ENCODE peak calls at places on chromosomes 4 and X, in six cellular contexts. One of them, this sample, is unnamed.

GRCh38 chrX:138756234-138756633 is 44.7 kb upstream of the FGF13 start:
- DNase-seq in uterus: no peak
- DNase-seq in CD8-positive, alpha-beta memory T cell: no peak
- DNase-seq in AG10803: peak
- DNase-seq in stimulated activated CD4-positive, alpha-beta T cell treated with anti-CD3 and anti-CD28 coated beads, Interleukin-12 subunit alpha, Interleukin-12 subunit beta, amount 100 ng/mL, for 24 hours: no peak
- DNase-seq in NAMALWA: no peak
- DNase-seq in this sample: peak

GRCh38 chr4:113633467-113633866 is 128.1 kb downstream of the CAMK2D start:
- DNase-seq in uterus: no peak
- DNase-seq in AG10803: no peak
- DNase-seq in stimulated activated CD4-positive, alpha-beta T cell treated with anti-CD3 and anti-CD28 coated beads, Interleukin-12 subunit alpha, Interleukin-12 subunit beta, amount 100 ng/mL, for 24 hours: no peak
- DNase-seq in CD8-positive, alpha-beta memory T cell: no peak
- DNase-seq in NAMALWA: no peak
- DNase-seq in this sample: no peak

GRCh38 chr4:3114377-3114776 is 39.9 kb downstream of the HTT start:
- DNase-seq in uterus: no peak
- DNase-seq in NAMALWA: no peak
- DNase-seq in CD8-positive, alpha-beta memory T cell: no peak
- DNase-seq in stimulated activated CD4-positive, alpha-beta T cell treated with anti-CD3 and anti-CD28 coated beads, Interleukin-12 subunit alpha, Interleukin-12 subunit beta, amount 100 ng/mL, for 24 hours: no peak
- DNase-seq in AG10803: peak
- DNase-seq in this sample: no peak

GRCh38 chr4:2862528-2862927 is 18.9 kb downstream of the ADD1 start:
- DNase-seq in CD8-positive, alpha-beta memory T cell: no peak
- DNase-seq in stimulated activated CD4-positive, alpha-beta T cell treated with anti-CD3 and anti-CD28 coated beads, Interleukin-12 subunit alpha, Interleukin-12 subunit beta, amount 100 ng/mL, for 24 hours: no peak
- DNase-seq in AG10803: peak
- DNase-seq in NAMALWA: no peak
- DNase-seq in uterus: no peak
- DNase-seq in this sample: peak

GRCh38 chrX:107678957-107679740 is 50.8 kb downstream of the PRPS1 start:
- DNase-seq in stimulated activated CD4-positive, alpha-beta T cell treated with anti-CD3 and anti-CD28 coated beads, Interleukin-12 subunit alpha, Interleukin-12 subunit beta, amount 100 ng/mL, for 24 hours: peak
- DNase-seq in AG10803: peak
- DNase-seq in uterus: peak
- DNase-seq in CD8-positive, alpha-beta memory T cell: peak
- DNase-seq in NAMALWA: peak
- DNase-seq in this sample: peak

GRCh38 chrX:323721-324628 is 5.4 kb upstream of the GTPBP6 start:
- DNase-seq in stimulated activated CD4-positive, alpha-beta T cell treated with anti-CD3 and anti-CD28 coated beads, Interleukin-12 subunit alpha, Interleukin-12 subunit beta, amount 100 ng/mL, for 24 hours: no peak
- DNase-seq in AG10803: peak
- DNase-seq in NAMALWA: peak
- DNase-seq in uterus: peak
- DNase-seq in CD8-positive, alpha-beta memory T cell: no peak
- DNase-seq in this sample: peak

GRCh38 chr4:73593631-73594241 is 26.5 kb downstream of the RASSF6 start:
- DNase-seq in uterus: no peak
- DNase-seq in stimulated activated CD4-positive, alpha-beta T cell treated with anti-CD3 and anti-CD28 coated beads, Interleukin-12 subunit alpha, Interleukin-12 subunit beta, amount 100 ng/mL, for 24 hours: no peak
- DNase-seq in NAMALWA: peak
- DNase-seq in AG10803: peak
- DNase-seq in CD8-positive, alpha-beta memory T cell: no peak
- DNase-seq in this sample: no peak

GRCh38 chr4:76250962-76251361 is 559 bp upstream of the FAM47E start:
- DNase-seq in uterus: no peak
- DNase-seq in AG10803: no peak
- DNase-seq in NAMALWA: no peak
- DNase-seq in CD8-positive, alpha-beta memory T cell: no peak
- DNase-seq in stimulated activated CD4-positive, alpha-beta T cell treated with anti-CD3 and anti-CD28 coated beads, Interleukin-12 subunit alpha, Interleukin-12 subunit beta, amount 100 ng/mL, for 24 hours: no peak
- DNase-seq in this sample: no peak

GRCh38 chrX:66728818-66729271 is 90.0 kb upstream of the EDA2R start:
- DNase-seq in uterus: peak
- DNase-seq in stimulated activated CD4-positive, alpha-beta T cell treated with anti-CD3 and anti-CD28 coated beads, Interleukin-12 subunit alpha, Interleukin-12 subunit beta, amount 100 ng/mL, for 24 hours: peak
- DNase-seq in AG10803: peak
- DNase-seq in NAMALWA: peak
- DNase-seq in CD8-positive, alpha-beta memory T cell: peak
- DNase-seq in this sample: peak

GRCh38 chrX:20101927-20102581 is 14.7 kb downstream of the MAP7D2 start:
- DNase-seq in NAMALWA: no peak
- DNase-seq in uterus: no peak
- DNase-seq in AG10803: no peak
- DNase-seq in stimulated activated CD4-positive, alpha-beta T cell treated with anti-CD3 and anti-CD28 coated beads, Interleukin-12 subunit alpha, Interleukin-12 subunit beta, amount 100 ng/mL, for 24 hours: no peak
- DNase-seq in CD8-positive, alpha-beta memory T cell: no peak
- DNase-seq in this sample: no peak

GRCh38 chr4:57147335-57148060 is 37.3 kb upstream of the IGFBP7 start:
- DNase-seq in uterus: no peak
- DNase-seq in stimulated activated CD4-positive, alpha-beta T cell treated with anti-CD3 and anti-CD28 coated beads, Interleukin-12 subunit alpha, Interleukin-12 subunit beta, amount 100 ng/mL, for 24 hours: no peak
- DNase-seq in CD8-positive, alpha-beta memory T cell: no peak
- DNase-seq in NAMALWA: no peak
- DNase-seq in AG10803: peak
- DNase-seq in this sample: no peak

GRCh38 chrX:154437971-154438893 is 1.3 kb downstream of the GDI1 start:
- DNase-seq in uterus: no peak
- DNase-seq in stimulated activated CD4-positive, alpha-beta T cell treated with anti-CD3 and anti-CD28 coated beads, Interleukin-12 subunit alpha, Interleukin-12 subunit beta, amount 100 ng/mL, for 24 hours: no peak
- DNase-seq in AG10803: no peak
- DNase-seq in CD8-positive, alpha-beta memory T cell: no peak
- DNase-seq in NAMALWA: no peak
- DNase-seq in this sample: no peak

GRCh38 chr4:81021526-81021944 is 9.0 kb upstream of the BMP3 start:
- DNase-seq in AG10803: no peak
- DNase-seq in CD8-positive, alpha-beta memory T cell: no peak
- DNase-seq in uterus: no peak
- DNase-seq in NAMALWA: no peak
- DNase-seq in stimulated activated CD4-positive, alpha-beta T cell treated with anti-CD3 and anti-CD28 coated beads, Interleukin-12 subunit alpha, Interleukin-12 subunit beta, amount 100 ng/mL, for 24 hours: no peak
- DNase-seq in this sample: no peak

GRCh38 chr4:70703695-70704332 is 15.5 kb downstream of the UTP3 start:
- DNase-seq in uterus: peak
- DNase-seq in stimulated activated CD4-positive, alpha-beta T cell treated with anti-CD3 and anti-CD28 coated beads, Interleukin-12 subunit alpha, Interleukin-12 subunit beta, amount 100 ng/mL, for 24 hours: no peak
- DNase-seq in NAMALWA: peak
- DNase-seq in CD8-positive, alpha-beta memory T cell: no peak
- DNase-seq in AG10803: peak
- DNase-seq in this sample: peak

GRCh38 chrX:122835886-122836285 is 348.2 kb upstream of the GRIA3 start:
- DNase-seq in NAMALWA: no peak
- DNase-seq in CD8-positive, alpha-beta memory T cell: no peak
- DNase-seq in stimulated activated CD4-positive, alpha-beta T cell treated with anti-CD3 and anti-CD28 coated beads, Interleukin-12 subunit alpha, Interleukin-12 subunit beta, amount 100 ng/mL, for 24 hours: no peak
- DNase-seq in uterus: no peak
- DNase-seq in AG10803: no peak
- DNase-seq in this sample: no peak

GRCh38 chrX:128975716-128976115 is 547.6 kb downstream of the SMARCA1 start:
- DNase-seq in CD8-positive, alpha-beta memory T cell: no peak
- DNase-seq in stimulated activated CD4-positive, alpha-beta T cell treated with anti-CD3 and anti-CD28 coated beads, Interleukin-12 subunit alpha, Interleukin-12 subunit beta, amount 100 ng/mL, for 24 hours: peak
- DNase-seq in NAMALWA: peak
- DNase-seq in uterus: no peak
- DNase-seq in AG10803: no peak
- DNase-seq in this sample: peak

GRCh38 chr4:83074086-83074704 is 39.2 kb downstream of the COPS4 start:
- DNase-seq in AG10803: peak
- DNase-seq in stimulated activated CD4-positive, alpha-beta T cell treated with anti-CD3 and anti-CD28 coated beads, Interleukin-12 subunit alpha, Interleukin-12 subunit beta, amount 100 ng/mL, for 24 hours: peak
- DNase-seq in CD8-positive, alpha-beta memory T cell: peak
- DNase-seq in NAMALWA: peak
- DNase-seq in uterus: peak
- DNase-seq in this sample: peak

GRCh38 chr4:166293551-166293950 is 420.5 kb downstream of the TLL1 start:
- DNase-seq in stimulated activated CD4-positive, alpha-beta T cell treated with anti-CD3 and anti-CD28 coated beads, Interleukin-12 subunit alpha, Interleukin-12 subunit beta, amount 100 ng/mL, for 24 hours: no peak
- DNase-seq in uterus: no peak
- DNase-seq in NAMALWA: no peak
- DNase-seq in AG10803: no peak
- DNase-seq in CD8-positive, alpha-beta memory T cell: no peak
- DNase-seq in this sample: no peak

GRCh38 chr4:18318682-18319410 is 297.3 kb upstream of the LCORL start:
- DNase-seq in CD8-positive, alpha-beta memory T cell: no peak
- DNase-seq in stimulated activated CD4-positive, alpha-beta T cell treated with anti-CD3 and anti-CD28 coated beads, Interleukin-12 subunit alpha, Interleukin-12 subunit beta, amount 100 ng/mL, for 24 hours: no peak
- DNase-seq in NAMALWA: no peak
- DNase-seq in AG10803: no peak
- DNase-seq in uterus: peak
- DNase-seq in this sample: no peak

GRCh38 chr4:83248486-83248885 is 36.1 kb downstream of the COQ2 start:
- DNase-seq in uterus: no peak
- DNase-seq in NAMALWA: no peak
- DNase-seq in CD8-positive, alpha-beta memory T cell: no peak
- DNase-seq in AG10803: no peak
- DNase-seq in stimulated activated CD4-positive, alpha-beta T cell treated with anti-CD3 and anti-CD28 coated beads, Interleukin-12 subunit alpha, Interleukin-12 subunit beta, amount 100 ng/mL, for 24 hours: no peak
- DNase-seq in this sample: peak

This sample was measured in HT1080.